ENCODE peak calls at places on chromosomes 11 and 22, in ten cellular contexts. One of them, this sample, is unnamed. For H3K4me1, the result is how much of the 10 kb centered on the place peaks cover.

GRCh38 chr22:23259916-23260644 is 79.8 kb downstream of the BCR start:
- DNase-seq in A549: no peak
- DNase-seq in HepG2: no peak
- DNase-seq in endothelial cell of umbilical vein: no peak
- DNase-seq in tibial nerve: no peak
- DNase-seq in stomach: no peak
- DNase-seq in uterus: no peak
- DNase-seq in ovary: no peak
- DNase-seq in Peyer's patch: no peak
- DNase-seq in upper lobe of left lung: no peak
- DNase-seq in this sample: no peak

GRCh38 chr22:23060612-23061400 is 9.5 kb upstream of the GNAZ start:
- DNase-seq in A549: no peak
- DNase-seq in HepG2: no peak
- DNase-seq in endothelial cell of umbilical vein: no peak
- DNase-seq in tibial nerve: no peak
- DNase-seq in stomach: peak
- DNase-seq in uterus: no peak
- DNase-seq in ovary: no peak
- DNase-seq in Peyer's patch: peak
- DNase-seq in upper lobe of left lung: no peak
- DNase-seq in this sample: no peak

GRCh38 chr11:79006854-79007253 is 432.2 kb upstream of the NARS2 start:
- DNase-seq in A549: no peak
- DNase-seq in HepG2: no peak
- DNase-seq in endothelial cell of umbilical vein: no peak
- DNase-seq in tibial nerve: no peak
- DNase-seq in stomach: no peak
- DNase-seq in uterus: no peak
- DNase-seq in ovary: no peak
- DNase-seq in Peyer's patch: no peak
- DNase-seq in upper lobe of left lung: no peak
- DNase-seq in this sample: no peak

GRCh38 chr11:69797156-69797555 is 22.0 kb upstream of the FGF4 start:
- DNase-seq in A549: no peak
- DNase-seq in HepG2: no peak
- DNase-seq in endothelial cell of umbilical vein: no peak
- DNase-seq in tibial nerve: no peak
- DNase-seq in stomach: no peak
- DNase-seq in uterus: no peak
- DNase-seq in ovary: no peak
- DNase-seq in Peyer's patch: no peak
- DNase-seq in upper lobe of left lung: no peak
- DNase-seq in this sample: no peak

GRCh38 chr22:20020533-20021195 is at the start of gene TANGO2:
- DNase-seq in A549: peak
- DNase-seq in HepG2: peak
- DNase-seq in endothelial cell of umbilical vein: peak
- DNase-seq in tibial nerve: peak
- DNase-seq in stomach: peak
- DNase-seq in uterus: peak
- DNase-seq in ovary: peak
- DNase-seq in Peyer's patch: peak
- DNase-seq in upper lobe of left lung: peak
- DNase-seq in this sample: peak

GRCh38 chr11:79160786-79161403 is 279.9 kb downstream of the TENM4 start:
- DNase-seq in A549: no peak
- DNase-seq in HepG2: no peak
- DNase-seq in endothelial cell of umbilical vein: no peak
- DNase-seq in tibial nerve: no peak
- DNase-seq in stomach: no peak
- DNase-seq in uterus: no peak
- DNase-seq in ovary: no peak
- DNase-seq in Peyer's patch: no peak
- DNase-seq in upper lobe of left lung: no peak
- DNase-seq in this sample: no peak

GRCh38 chr11:131491503-131491902 is 121.1 kb downstream of the NTM start:
- DNase-seq in A549: no peak
- DNase-seq in HepG2: no peak
- DNase-seq in endothelial cell of umbilical vein: no peak
- DNase-seq in tibial nerve: no peak
- DNase-seq in stomach: no peak
- DNase-seq in uterus: no peak
- DNase-seq in ovary: no peak
- DNase-seq in Peyer's patch: no peak
- DNase-seq in upper lobe of left lung: no peak
- DNase-seq in this sample: no peak

GRCh38 chr11:22491826-22492225 is 133.8 kb downstream of the FANCF start:
- DNase-seq in A549: no peak
- DNase-seq in HepG2: no peak
- DNase-seq in endothelial cell of umbilical vein: no peak
- DNase-seq in tibial nerve: no peak
- DNase-seq in stomach: no peak
- DNase-seq in uterus: no peak
- DNase-seq in ovary: no peak
- DNase-seq in Peyer's patch: no peak
- DNase-seq in upper lobe of left lung: no peak
- DNase-seq in this sample: peak

GRCh38 chr11:76644591-76644990 is 26.0 kb downstream of the LRRC32 start:
- DNase-seq in A549: no peak
- DNase-seq in HepG2: no peak
- DNase-seq in endothelial cell of umbilical vein: no peak
- DNase-seq in tibial nerve: no peak
- DNase-seq in stomach: no peak
- DNase-seq in uterus: no peak
- DNase-seq in ovary: no peak
- DNase-seq in Peyer's patch: no peak
- DNase-seq in upper lobe of left lung: no peak
- DNase-seq in this sample: no peak

GRCh38 chr11:60852639-60853468 is 2.9 kb downstream of the PTGDR2 start:
- DNase-seq in A549: no peak
- DNase-seq in HepG2: no peak
- DNase-seq in endothelial cell of umbilical vein: no peak
- DNase-seq in tibial nerve: no peak
- DNase-seq in stomach: no peak
- DNase-seq in uterus: no peak
- DNase-seq in ovary: no peak
- DNase-seq in Peyer's patch: no peak
- DNase-seq in upper lobe of left lung: peak
- DNase-seq in this sample: peak

GRCh38 chr22:35634981-35635540 is 13.2 kb upstream of the APOL6 start:
- DNase-seq in A549: no peak
- DNase-seq in HepG2: no peak
- DNase-seq in endothelial cell of umbilical vein: no peak
- DNase-seq in tibial nerve: no peak
- DNase-seq in stomach: no peak
- DNase-seq in uterus: no peak
- DNase-seq in ovary: no peak
- DNase-seq in Peyer's patch: no peak
- DNase-seq in upper lobe of left lung: no peak
- DNase-seq in this sample: no peak

GRCh38 chr11:70501026-70501901 is 102.9 kb downstream of the CTTN start:
- DNase-seq in A549: no peak
- DNase-seq in HepG2: no peak
- DNase-seq in endothelial cell of umbilical vein: no peak
- DNase-seq in tibial nerve: no peak
- DNase-seq in stomach: no peak
- DNase-seq in uterus: no peak
- DNase-seq in ovary: no peak
- DNase-seq in Peyer's patch: peak
- DNase-seq in upper lobe of left lung: no peak
- DNase-seq in this sample: no peak

GRCh38 chr11:96259053-96259837 is 83.8 kb downstream of the MAML2 start:
- DNase-seq in A549: peak
- DNase-seq in HepG2: no peak
- DNase-seq in endothelial cell of umbilical vein: peak
- DNase-seq in tibial nerve: no peak
- DNase-seq in stomach: no peak
- DNase-seq in uterus: no peak
- DNase-seq in ovary: no peak
- DNase-seq in Peyer's patch: no peak
- DNase-seq in upper lobe of left lung: no peak
- DNase-seq in this sample: no peak

GRCh38 chr11:69135420-69136363 is 20.0 kb upstream of the SMIM38 start:
- DNase-seq in A549: no peak
- DNase-seq in HepG2: no peak
- DNase-seq in endothelial cell of umbilical vein: no peak
- DNase-seq in tibial nerve: peak
- DNase-seq in stomach: no peak
- DNase-seq in uterus: no peak
- DNase-seq in ovary: no peak
- DNase-seq in Peyer's patch: no peak
- DNase-seq in upper lobe of left lung: no peak
- DNase-seq in this sample: no peak

GRCh38 chr11:606245-606644 is 9.5 kb downstream of the IRF7 start:
- DNase-seq in A549: no peak
- DNase-seq in HepG2: no peak
- DNase-seq in endothelial cell of umbilical vein: no peak
- DNase-seq in tibial nerve: no peak
- DNase-seq in stomach: peak
- DNase-seq in uterus: peak
- DNase-seq in ovary: peak
- DNase-seq in Peyer's patch: no peak
- DNase-seq in upper lobe of left lung: peak
- DNase-seq in this sample: peak

GRCh38 chr11:128235958-128236357 is 351.4 kb downstream of the ETS1 start:
- DNase-seq in A549: no peak
- DNase-seq in HepG2: no peak
- DNase-seq in endothelial cell of umbilical vein: peak
- DNase-seq in tibial nerve: no peak
- DNase-seq in stomach: no peak
- DNase-seq in uterus: no peak
- DNase-seq in ovary: peak
- DNase-seq in Peyer's patch: no peak
- DNase-seq in upper lobe of left lung: no peak
- DNase-seq in this sample: no peak

GRCh38 chr22:32579533-32580220 is 105.1 kb downstream of the FBXO7 start:
- DNase-seq in A549: no peak
- DNase-seq in HepG2: peak
- DNase-seq in endothelial cell of umbilical vein: no peak
- DNase-seq in tibial nerve: no peak
- DNase-seq in stomach: no peak
- DNase-seq in uterus: no peak
- DNase-seq in ovary: no peak
- DNase-seq in Peyer's patch: no peak
- DNase-seq in upper lobe of left lung: no peak
- DNase-seq in this sample: no peak

GRCh38 chr11:68036717-68037239 is 2.0 kb upstream of the TCIRG1 start:
- DNase-seq in A549: no peak
- DNase-seq in HepG2: no peak
- DNase-seq in endothelial cell of umbilical vein: no peak
- DNase-seq in tibial nerve: no peak
- DNase-seq in stomach: peak
- DNase-seq in uterus: no peak
- DNase-seq in ovary: no peak
- DNase-seq in Peyer's patch: no peak
- DNase-seq in upper lobe of left lung: peak
- DNase-seq in this sample: no peak

GRCh38 chr22:34847072-34847471 is 218.9 kb upstream of the ISX start:
- DNase-seq in A549: no peak
- DNase-seq in HepG2: no peak
- DNase-seq in endothelial cell of umbilical vein: no peak
- DNase-seq in tibial nerve: no peak
- DNase-seq in stomach: no peak
- DNase-seq in uterus: no peak
- DNase-seq in ovary: no peak
- DNase-seq in Peyer's patch: no peak
- DNase-seq in upper lobe of left lung: no peak
- DNase-seq in this sample: no peak

GRCh38 chr11:131530411-131530810 is 160.0 kb downstream of the NTM start:
- DNase-seq in A549: no peak
- DNase-seq in HepG2: no peak
- DNase-seq in endothelial cell of umbilical vein: no peak
- DNase-seq in tibial nerve: no peak
- DNase-seq in stomach: no peak
- DNase-seq in uterus: no peak
- DNase-seq in ovary: no peak
- DNase-seq in Peyer's patch: no peak
- DNase-seq in upper lobe of left lung: no peak
- DNase-seq in this sample: no peak

GRCh38 chr22:38733329-38734202 is 22.2 kb downstream of the SUN2 start:
- DNase-seq in A549: peak
- DNase-seq in HepG2: peak
- DNase-seq in endothelial cell of umbilical vein: peak
- DNase-seq in tibial nerve: peak
- DNase-seq in stomach: peak
- DNase-seq in uterus: peak
- DNase-seq in ovary: peak
- DNase-seq in Peyer's patch: peak
- DNase-seq in upper lobe of left lung: no peak
- DNase-seq in this sample: peak

GRCh38 chr11:65788801-65789200 is 1.9 kb downstream of the OVOL1 start:
- DNase-seq in A549: no peak
- DNase-seq in HepG2: no peak
- DNase-seq in endothelial cell of umbilical vein: no peak
- DNase-seq in tibial nerve: no peak
- DNase-seq in stomach: no peak
- DNase-seq in uterus: no peak
- DNase-seq in ovary: no peak
- DNase-seq in Peyer's patch: no peak
- DNase-seq in upper lobe of left lung: peak
- DNase-seq in this sample: no peak
- H3K4me3 ChIP-seq in A549: no peak
- H3K4me3 ChIP-seq in HepG2: no peak
- H3K4me3 ChIP-seq in endothelial cell of umbilical vein: no peak
- H3K4me3 ChIP-seq in tibial nerve: no peak
- H3K4me3 ChIP-seq in stomach: peak
- H3K4me3 ChIP-seq in uterus: no peak
- H3K4me3 ChIP-seq in ovary: no peak
- H3K4me3 ChIP-seq in Peyer's patch: no peak
- H3K4me3 ChIP-seq in upper lobe of left lung: no peak
- H3K4me3 ChIP-seq in this sample: no peak

GRCh38 chr11:64340671-64341335 is 799 bp downstream of the CCDC88B start:
- DNase-seq in A549: no peak
- DNase-seq in HepG2: no peak
- DNase-seq in endothelial cell of umbilical vein: peak
- DNase-seq in tibial nerve: no peak
- DNase-seq in stomach: peak
- DNase-seq in uterus: no peak
- DNase-seq in ovary: peak
- DNase-seq in Peyer's patch: peak
- DNase-seq in upper lobe of left lung: peak
- DNase-seq in this sample: peak
- H3K4me1 ChIP-seq in A549: under half
- H3K4me1 ChIP-seq in HepG2: under half
- H3K4me1 ChIP-seq in endothelial cell of umbilical vein: under half
- H3K4me1 ChIP-seq in tibial nerve: under half
- H3K4me1 ChIP-seq in stomach: under half
- H3K4me1 ChIP-seq in uterus: under half
- H3K4me1 ChIP-seq in ovary: under half
- H3K4me1 ChIP-seq in Peyer's patch: under half
- H3K4me1 ChIP-seq in upper lobe of left lung: under half
- H3K4me1 ChIP-seq in this sample: under half

GRCh38 chr22:49964493-49965290 is 4.1 kb downstream of the PIM3 start:
- DNase-seq in A549: no peak
- DNase-seq in HepG2: no peak
- DNase-seq in endothelial cell of umbilical vein: no peak
- DNase-seq in tibial nerve: peak
- DNase-seq in stomach: peak
- DNase-seq in uterus: peak
- DNase-seq in ovary: peak
- DNase-seq in Peyer's patch: peak
- DNase-seq in upper lobe of left lung: peak
- DNase-seq in this sample: peak
- TF ChIP-seq POLR2A in A549: no peak
- TF ChIP-seq POLR2A in HepG2: no peak
- TF ChIP-seq POLR2A in endothelial cell of umbilical vein: peak
- TF ChIP-seq POLR2A in tibial nerve: no peak
- TF ChIP-seq POLR2A in stomach: no peak
- TF ChIP-seq POLR2A in uterus: no peak
- TF ChIP-seq POLR2A in ovary: no peak
- TF ChIP-seq POLR2A in Peyer's patch: no peak
- TF ChIP-seq POLR2A in upper lobe of left lung: no peak
- TF ChIP-seq POLR2A in this sample: no peak

GRCh38 chr11:2385156-2386151 is 8.3 kb downstream of the CD81 start:
- DNase-seq in A549: no peak
- DNase-seq in HepG2: no peak
- DNase-seq in endothelial cell of umbilical vein: no peak
- DNase-seq in tibial nerve: no peak
- DNase-seq in stomach: no peak
- DNase-seq in uterus: no peak
- DNase-seq in ovary: no peak
- DNase-seq in Peyer's patch: no peak
- DNase-seq in upper lobe of left lung: peak
- DNase-seq in this sample: no peak
- H3K4me3 ChIP-seq in A549: no peak
- H3K4me3 ChIP-seq in HepG2: no peak
- H3K4me3 ChIP-seq in endothelial cell of umbilical vein: no peak
- H3K4me3 ChIP-seq in tibial nerve: no peak
- H3K4me3 ChIP-seq in stomach: no peak
- H3K4me3 ChIP-seq in uterus: no peak
- H3K4me3 ChIP-seq in ovary: no peak
- H3K4me3 ChIP-seq in Peyer's patch: peak
- H3K4me3 ChIP-seq in upper lobe of left lung: no peak
- H3K4me3 ChIP-seq in this sample: no peak

This sample was measured in body of pancreas.